ENCODE peak calls at places on chromosomes 3 and 15, in six cellular contexts. K is lower lobe of right lung, D is cardiac muscle cell, J is GM23248, M is heart right ventricle, Z is IMR-90. U is an unnamed sample. For H3K4me1 and H3K36me3, the result is how much of the 10 kb centered on the place peaks cover.

GRCh38 chr15:90644946-90645725 is 72.0 kb upstream of the BLM start:
- DNase-seq in K (peak), M (no peak), D (no peak), Z (no peak), J (no peak), U (no peak)

GRCh38 chr15:25391971-25392733 is 46.7 kb downstream of the UBE3A start:
- DNase-seq in J (peak), K (no peak), M (no peak), Z (peak), D (peak), U (no peak)

GRCh38 chr3:121552379-121552778 is 6.6 kb upstream of the POLQ start:
- DNase-seq in J (peak), K (no peak), Z (no peak), M (no peak), D (peak), U (no peak)

GRCh38 chr15:79431636-79432344 is at the start of gene MINAR1:
- DNase-seq in Z (peak), J (peak), K (no peak), M (no peak), D (peak), U (no peak)

GRCh38 chr3:15405448-15406050 is 21.8 kb downstream of the METTL6 start:
- DNase-seq in M (no peak), K (no peak), J (peak), D (peak), Z (peak), U (no peak)

GRCh38 chr3:81375921-81376320 is 385.5 kb downstream of the GBE1 start:
- DNase-seq in M (no peak), J (no peak), D (no peak), K (no peak), Z (no peak), U (no peak)

GRCh38 chr3:17841190-17841828 is 98.9 kb upstream of the TBC1D5 start:
- DNase-seq in J (peak), K (peak), M (peak), Z (peak), D (peak), U (peak)

GRCh38 chr3:159236306-159236705 is 434.5 kb downstream of the MFSD1 start:
- DNase-seq in D (peak), Z (no peak), M (no peak), K (no peak), J (peak), U (no peak)

GRCh38 chr3:14548321-14548729 is 8.2 kb upstream of the GRIP2 start:
- DNase-seq in K (peak), D (peak), Z (peak), M (peak), J (peak), U (peak)

GRCh38 chr15:67834593-67835348 is 5.1 kb downstream of the RNU6-1 start:
- DNase-seq in J (no peak), D (no peak), Z (no peak), M (no peak), K (no peak), U (peak)

GRCh38 chr3:43418601-43419272 is 132.4 kb downstream of the SNRK start:
- DNase-seq in K (no peak), J (no peak), Z (peak), M (no peak), D (peak), U (no peak)
- H3K4me1 ChIP-seq in K (under half), J (under half), Z (under half), M (under half), D (under half), U (under half)

GRCh38 chr15:71444866-71445590 is 329.8 kb downstream of the THSD4 start:
- DNase-seq in J (peak), M (no peak), K (no peak), Z (peak), D (no peak), U (no peak)
- H3K4me3 ChIP-seq in J (no peak), M (no peak), K (no peak), Z (no peak), D (no peak), U (no peak)

DNA sequence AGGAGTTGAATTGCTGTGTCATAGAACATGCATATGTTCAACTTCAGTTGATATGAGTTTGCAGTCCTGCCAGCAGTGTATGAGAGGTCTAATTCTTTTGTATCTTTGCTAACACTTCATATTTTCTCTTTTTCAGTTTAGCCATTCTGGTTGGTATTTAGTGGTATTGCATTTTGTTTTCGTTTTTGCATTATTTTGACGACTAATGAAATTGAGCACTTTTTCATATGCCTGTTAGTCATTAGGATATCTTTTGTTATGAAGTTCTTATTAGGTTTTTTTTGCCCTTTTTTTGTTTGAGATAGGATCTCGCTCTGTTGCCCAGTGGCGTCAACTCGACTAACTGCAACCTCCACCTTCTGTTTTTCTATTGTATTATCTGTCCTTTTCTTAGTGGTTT is 9.2 kb downstream of the TRIP4 start:
- DNase-seq in Z (no peak), K (no peak), J (no peak), D (no peak), M (no peak), U (no peak)
- H3K36me3 ChIP-seq in Z (under half), K (half or more), J (half or more), D (half or more), M (half or more), U (half or more)

GRCh38 chr3:126851934-126852333 is 131.0 kb upstream of the PLXNA1 start:
- DNase-seq in M (no peak), Z (no peak), J (no peak), K (no peak), D (no peak), U (no peak)

GRCh38 chr3:126848991-126849390 is 133.9 kb upstream of the PLXNA1 start:
- DNase-seq in K (no peak), M (no peak), Z (no peak), J (no peak), D (no peak), U (no peak)

GRCh38 chr3:126849768-126850167 is 133.1 kb upstream of the PLXNA1 start:
- DNase-seq in D (no peak), K (no peak), M (no peak), Z (no peak), J (no peak), U (no peak)

GRCh38 chr3:126851382-126851781 is 131.5 kb upstream of the PLXNA1 start:
- DNase-seq in K (no peak), J (no peak), M (no peak), Z (no peak), D (no peak), U (no peak)

GRCh38 chr3:126850370-126851085 is 132.4 kb upstream of the PLXNA1 start:
- DNase-seq in K (peak), D (peak), M (peak), J (peak), Z (peak), U (no peak)
- H3K4me1 ChIP-seq in K (under half), D (under half), M (under half), J (under half), Z (under half), U (under half)